ENCODE peak calls at places on chromosome 22, in five cellular contexts. M, P, J, Y and G are unnamed samples.

GRCh38 chr22:36808611-36809344 is 8.1 kb downstream of the PVALB start:
- DNase-seq in Y (no peak), P (no peak), J (no peak), M (no peak), G (no peak)

GRCh38 chr22:31044262-31044861 is 36.8 kb upstream of the SMTN start:
- DNase-seq in P (peak), J (peak), M (no peak), Y (no peak), G (no peak)

GRCh38 chr22:49735411-49736311 is 92.0 kb downstream of the BRD1 start:
- DNase-seq in Y (peak), J (peak), M (peak), P (no peak), G (no peak)

GRCh38 chr22:36016656-36017055 is 12.0 kb downstream of the RBFOX2 start:
- DNase-seq in J (no peak), Y (no peak), M (no peak), P (no peak), G (no peak)

GRCh38 chr22:49925525-49926128 is 7.2 kb downstream of the CRELD2 start:
- DNase-seq in Y (no peak), J (no peak), M (no peak), P (no peak), G (no peak)

GRCh38 chr22:36860438-36860820 is 377 bp upstream of the NCF4 start:
- DNase-seq in M (no peak), J (no peak), Y (no peak), P (no peak), G (no peak)

GRCh38 chr22:25777870-25778269 is 35.9 kb downstream of the MYO18B start:
- DNase-seq in J (no peak), Y (no peak), P (peak), M (no peak), G (peak)

GRCh38 chr22:45970709-45971388 is 6.1 kb downstream of the WNT7B start:
- DNase-seq in J (peak), Y (peak), M (no peak), P (peak), G (peak)

GRCh38 chr22:36244522-36245391 is 5.4 kb upstream of the APOL2 start:
- DNase-seq in M (no peak), J (peak), P (peak), Y (no peak), G (no peak)

GRCh38 chr22:27842994-27843431 is 41.5 kb upstream of the MN1 start:
- DNase-seq in P (no peak), J (no peak), Y (no peak), M (no peak), G (no peak)

GRCh38 chr22:49620666-49621065 is 207.0 kb downstream of the BRD1 start:
- DNase-seq in Y (no peak), P (no peak), M (no peak), J (no peak), G (no peak)

GRCh38 chr22:39241632-39242388 is 3.0 kb downstream of the PDGFB start:
- DNase-seq in Y (no peak), J (no peak), M (no peak), P (no peak), G (no peak)

GRCh38 chr22:19150482-19151328 is 613 bp upstream of the GSC2 start:
- DNase-seq in Y (no peak), J (no peak), P (no peak), M (no peak), G (no peak)
- H3K23ac ChIP-seq in Y (no peak), J (no peak), P (no peak), M (peak), G (no peak)

GRCh38 chr22:44601725-44602124 is 100.3 kb upstream of the PRR5 start:
- DNase-seq in Y (no peak), J (no peak), P (no peak), M (no peak), G (no peak)

GRCh38 chr22:44603774-44604173 is 98.2 kb upstream of the PRR5 start:
- DNase-seq in P (no peak), Y (no peak), J (no peak), M (no peak), G (peak)

GRCh38 chr22:44605486-44605885 is 96.5 kb upstream of the PRR5 start:
- DNase-seq in J (no peak), Y (no peak), P (no peak), M (no peak), G (no peak)

GRCh38 chr22:44601189-44601588 is 100.8 kb upstream of the PRR5 start:
- DNase-seq in M (no peak), Y (no peak), P (no peak), J (no peak), G (no peak)

DNA sequence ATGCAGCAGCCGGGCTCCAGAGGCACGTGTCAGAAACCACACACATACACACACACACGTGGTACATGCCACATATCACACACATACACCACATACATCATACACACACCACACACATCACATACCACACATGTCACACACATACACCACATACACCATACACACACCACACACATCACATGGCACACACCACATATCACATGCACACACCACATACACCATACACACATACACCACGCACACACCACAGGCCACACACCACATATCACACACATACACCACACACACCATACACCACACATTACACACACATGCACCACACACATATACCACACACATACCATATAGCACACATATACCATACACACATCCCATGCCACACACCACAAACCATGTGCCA is 97.5 kb upstream of the PRR5 start:
- DNase-seq in P (no peak), J (no peak), M (no peak), Y (no peak), G (no peak)
- H3K23ac ChIP-seq in P (no peak), J (peak), M (no peak), Y (no peak), G (no peak)

DNA sequence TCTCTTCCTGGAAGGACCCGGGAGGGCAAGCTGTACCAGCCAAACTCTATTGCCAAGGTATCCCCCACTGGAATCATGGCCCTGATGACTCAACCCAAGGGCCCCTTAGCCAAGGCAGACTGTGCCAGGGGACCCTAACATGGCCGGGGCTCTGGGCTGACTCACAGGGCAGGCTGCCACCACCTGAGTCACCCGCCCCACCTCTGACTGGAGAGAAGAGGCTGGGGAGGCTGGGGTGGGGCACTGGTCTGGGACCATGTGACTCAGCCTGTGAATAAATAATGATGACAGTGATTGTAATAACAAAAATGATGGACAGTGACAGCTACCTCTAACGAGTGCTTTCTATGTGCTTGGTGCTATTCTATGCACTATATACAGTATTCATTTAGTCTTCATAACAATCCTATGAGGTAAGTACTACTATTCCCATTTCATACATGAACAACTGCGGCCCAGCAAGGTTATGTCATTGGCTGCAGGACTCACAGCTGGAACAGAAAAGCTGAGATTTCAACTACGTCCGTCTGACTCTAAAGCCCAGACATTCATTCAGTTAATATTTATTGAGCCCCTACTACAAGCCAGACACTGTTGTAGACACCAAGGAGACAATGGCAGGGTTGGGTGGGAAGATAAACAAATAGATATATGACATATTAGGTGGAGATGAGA is 84.2 kb downstream of the FBXO7 start:
- DNase-seq in J (no peak), P (peak), Y (no peak), M (no peak), G (peak)
- H3K23ac ChIP-seq in J (no peak), P (no peak), Y (no peak), M (no peak), G (no peak)

GRCh38 chr22:23743303-23743705 is 7.6 kb downstream of the ZNF70 start:
- DNase-seq in J (no peak), M (no peak), Y (no peak), P (no peak), G (no peak)
- H3K23ac ChIP-seq in J (no peak), M (no peak), Y (no peak), P (no peak), G (no peak)

DNA sequence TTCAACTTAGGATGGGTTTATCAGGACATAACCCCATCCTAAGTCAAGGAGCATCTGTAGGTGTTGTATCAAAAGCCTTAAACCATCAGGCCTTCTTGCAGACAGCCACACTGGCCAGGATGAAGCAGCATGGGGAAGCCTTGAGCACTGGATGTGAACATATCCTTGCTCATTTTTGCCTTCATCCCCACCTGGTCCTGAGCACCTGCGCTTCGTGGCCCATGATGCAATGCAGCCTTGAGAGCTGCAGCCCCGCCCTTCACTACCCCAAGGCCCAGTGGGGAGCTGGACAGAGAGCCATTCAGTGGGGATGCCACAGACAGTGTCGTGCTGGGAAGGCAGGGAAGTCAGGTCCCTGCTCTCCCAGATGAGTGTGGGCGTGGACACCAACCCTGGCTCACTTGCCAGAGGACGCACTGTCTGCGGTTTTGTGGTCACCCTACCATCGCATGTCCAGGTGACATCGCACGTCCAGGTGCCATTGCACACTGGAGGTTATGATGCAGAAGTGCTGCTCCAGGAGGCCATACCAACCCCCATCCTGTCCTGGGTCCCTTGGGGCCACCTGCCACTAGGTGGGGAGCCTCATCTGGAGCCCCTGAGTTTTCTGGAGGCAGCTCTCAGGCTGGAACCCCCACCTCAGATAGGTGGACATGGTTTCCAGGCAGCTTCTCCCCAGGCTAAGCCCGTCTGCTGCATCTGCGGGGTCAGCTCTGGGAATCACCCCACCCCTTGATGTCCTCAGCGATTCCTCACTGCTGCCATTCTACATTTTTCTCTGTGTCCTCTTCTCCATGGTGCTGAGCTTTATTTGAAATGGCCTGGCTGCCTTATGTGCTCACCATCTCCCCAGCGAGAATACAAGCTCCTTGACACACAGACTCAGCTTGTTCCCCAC is 14.4 kb downstream of the GNAZ start:
- DNase-seq in J (no peak), P (no peak), M (no peak), Y (no peak), G (no peak)
- H3K23ac ChIP-seq in J (no peak), P (no peak), M (peak), Y (no peak), G (no peak)